ENCODE peak calls at places on chromosome 17, in seven cellular contexts. L is A549, T is suprapubic skin, V is stomach, K is tibial nerve, D is transverse colon, U is K562. S is an unnamed sample.

GRCh38 chr17:80625627-80626026 is 81.0 kb downstream of the RPTOR start:
- DNase-seq in L (no peak), T (no peak), V (no peak), K (no peak), D (no peak), U (no peak), S (no peak)

GRCh38 chr17:63325885-63326284 is 120.2 kb downstream of the CYB561 start:
- DNase-seq in L (no peak), T (no peak), V (no peak), K (no peak), D (no peak), U (no peak), S (no peak)

GRCh38 chr17:60699090-60699489 is 21.4 kb downstream of the BCAS3 start:
- DNase-seq in L (no peak), T (no peak), V (no peak), K (no peak), D (no peak), U (no peak), S (no peak)

GRCh38 chr17:4249452-4250029 is 14.2 kb downstream of the ANKFY1 start:
- DNase-seq in L (peak), T (no peak), V (no peak), K (no peak), D (no peak), U (peak), S (no peak)

GRCh38 chr17:8459109-8459508 is 23.4 kb downstream of the NDEL1 start:
- DNase-seq in L (no peak), T (no peak), V (no peak), K (no peak), D (no peak), U (no peak), S (no peak)

GRCh38 chr17:2421315-2422147 is 20.7 kb upstream of the MNT start:
- DNase-seq in L (peak), T (no peak), V (no peak), K (no peak), D (no peak), U (no peak), S (peak)

GRCh38 chr17:9299695-9300094 is 275.9 kb downstream of the STX8 start:
- DNase-seq in L (no peak), T (no peak), V (no peak), K (no peak), D (no peak), U (no peak), S (no peak)

GRCh38 chr17:70622382-70623260 is 453.3 kb downstream of the KCNJ2 start:
- DNase-seq in L (peak), T (no peak), V (peak), K (no peak), D (peak), U (no peak), S (no peak)

GRCh38 chr17:49787932-49788442 is 494 bp upstream of the KAT7 start:
- DNase-seq in L (no peak), T (no peak), V (no peak), K (no peak), D (peak), U (no peak), S (no peak)

GRCh38 chr17:10061131-10061581 is 137.2 kb downstream of the GAS7 start:
- DNase-seq in L (no peak), T (peak), V (no peak), K (no peak), D (no peak), U (no peak), S (no peak)

GRCh38 chr17:79850571-79851460 is 11.6 kb upstream of the CBX4 start:
- DNase-seq in L (peak), T (no peak), V (no peak), K (no peak), D (no peak), U (peak), S (no peak)

GRCh38 chr17:75932852-75933251 is 8.0 kb downstream of the FBF1 start:
- DNase-seq in L (no peak), T (no peak), V (no peak), K (no peak), D (no peak), U (no peak), S (no peak)

GRCh38 chr17:63479495-63480184 is 2.8 kb downstream of the ACE start:
- DNase-seq in L (no peak), T (no peak), V (no peak), K (no peak), D (no peak), U (no peak), S (no peak)

GRCh38 chr17:34243732-34244299 is 11.3 kb upstream of the CCL2 start:
- DNase-seq in L (no peak), T (no peak), V (no peak), K (no peak), D (no peak), U (no peak), S (no peak)

GRCh38 chr17:75459590-75460267 is 3.3 kb downstream of the TMEM94 start:
- DNase-seq in L (no peak), T (no peak), V (peak), K (no peak), D (peak), U (no peak), S (no peak)

GRCh38 chr17:63988741-63989621 is 9.2 kb upstream of the PRR29 start:
- DNase-seq in L (no peak), T (no peak), V (no peak), K (no peak), D (no peak), U (no peak), S (peak)

GRCh38 chr17:65401581-65401980 is 159.9 kb downstream of the AXIN2 start:
- DNase-seq in L (no peak), T (no peak), V (no peak), K (no peak), D (no peak), U (no peak), S (no peak)

GRCh38 chr17:80397686-80398085 is 17.3 kb upstream of the ENDOV start:
- DNase-seq in L (no peak), T (no peak), V (no peak), K (no peak), D (no peak), U (no peak), S (no peak)

GRCh38 chr17:16936536-16937310 is 35.2 kb downstream of the TNFRSF13B start:
- DNase-seq in L (no peak), T (peak), V (peak), K (no peak), D (peak), U (no peak), S (no peak)

GRCh38 chr17:48472485-48473281 is 42.7 kb upstream of the SKAP1 start:
- DNase-seq in L (peak), T (no peak), V (no peak), K (no peak), D (no peak), U (no peak), S (no peak)

GRCh38 chr17:75404223-75404738 is 1.2 kb downstream of the GRB2 start:
- DNase-seq in L (peak), T (no peak), V (peak), K (peak), D (peak), U (peak), S (peak)

DNA sequence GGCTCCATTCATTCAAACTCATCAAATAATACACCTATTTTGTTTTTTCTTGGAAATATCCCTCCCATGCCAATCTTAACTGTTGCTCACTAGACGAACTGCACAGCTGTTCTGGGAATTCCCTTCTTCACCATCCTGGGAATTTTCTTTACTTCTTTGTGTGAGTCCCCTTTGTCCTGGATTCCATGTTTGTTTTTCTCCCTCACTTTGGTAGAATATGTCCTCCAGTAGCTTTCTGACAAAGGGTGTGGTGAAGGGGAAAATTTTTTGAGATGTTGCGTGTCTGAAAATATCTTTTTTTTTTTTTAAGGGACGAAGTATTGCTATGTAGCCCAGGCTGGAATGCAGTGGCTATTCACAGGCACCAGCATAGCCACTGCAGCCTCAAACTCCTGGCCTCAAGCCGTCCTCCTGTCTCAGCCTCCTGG is 17.2 kb upstream of the UTP6 start:
- DNase-seq in L (peak), T (no peak), V (no peak), K (no peak), D (no peak), U (no peak), S (no peak)
- TF ChIP-seq POLR2A in L (no peak), T (no peak), V (no peak), K (no peak), D (no peak), U (no peak), S (no peak)

GRCh38 chr17:7251330-7252175 is at the start of gene CTDNEP1:
- DNase-seq in L (peak), T (peak), V (peak), K (peak), D (peak), U (peak), S (peak)

GRCh38 chr17:7250655-7251329 is 742 bp downstream of the CTDNEP1 start:
- DNase-seq in L (no peak), T (no peak), V (no peak), K (no peak), D (peak), U (no peak), S (peak)

GRCh38 chr17:7253082-7253481 is 1.1 kb downstream of the ELP5 start:
- DNase-seq in L (no peak), T (no peak), V (no peak), K (no peak), D (no peak), U (no peak), S (no peak)

GRCh38 chr17:7254511-7254910 is 2.5 kb downstream of the ELP5 start:
- DNase-seq in L (no peak), T (no peak), V (no peak), K (no peak), D (no peak), U (no peak), S (no peak)

DNA sequence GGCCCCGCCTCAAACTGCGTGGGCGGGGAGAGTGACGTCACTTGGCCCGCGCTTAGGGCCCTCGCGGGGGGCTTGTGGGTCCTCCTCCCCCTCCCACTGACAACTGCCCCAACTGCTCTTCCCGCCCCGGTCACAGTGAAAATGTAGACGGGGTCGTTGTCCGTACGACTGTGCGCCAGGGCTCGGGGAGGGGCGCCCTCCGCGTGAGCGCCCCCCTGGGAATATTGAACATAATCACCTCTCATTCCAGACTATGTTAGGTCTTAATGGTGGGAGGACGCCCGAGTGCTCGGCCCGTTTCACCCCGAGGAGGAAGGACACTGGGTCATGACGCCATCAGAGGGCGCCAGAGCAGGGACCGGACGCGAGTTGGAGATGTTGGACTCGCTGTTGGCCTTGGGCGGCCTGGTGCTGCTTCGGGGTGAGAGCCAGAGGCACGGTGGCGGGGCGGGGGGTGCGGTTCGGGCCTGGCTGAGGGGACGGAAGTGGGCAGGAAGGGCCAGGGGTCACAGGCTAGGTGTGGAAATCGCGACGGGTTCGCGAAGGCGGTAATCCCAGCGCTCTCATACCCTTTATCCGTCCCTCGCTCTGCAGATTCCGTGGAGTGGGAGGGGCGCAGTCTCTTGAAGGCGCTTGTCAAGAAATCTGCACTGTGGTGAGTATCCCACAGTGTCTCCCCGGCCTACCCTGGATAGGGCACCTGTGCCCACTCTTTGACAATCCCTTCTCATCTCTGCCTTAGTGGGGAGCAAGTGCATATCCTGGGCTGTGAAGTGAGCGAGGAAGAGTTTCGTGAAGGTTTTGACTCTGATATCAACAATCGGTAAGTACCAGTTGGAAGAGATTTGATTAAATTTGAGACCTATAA is at the start of gene ELP5:
- DNase-seq in L (peak), T (peak), V (peak), K (peak), D (peak), U (peak), S (peak)
- TF ChIP-seq EP300 in L (no peak), T (no peak), V (no peak), K (peak), D (no peak), U (peak), S (no peak)

GRCh38 chr17:841313-841712 is 59.2 kb downstream of the MRM3 start:
- DNase-seq in L (no peak), T (no peak), V (no peak), K (no peak), D (no peak), U (no peak), S (no peak)
- TF ChIP-seq POLR2A in L (no peak), T (no peak), V (no peak), K (no peak), D (no peak), U (no peak), S (no peak)

GRCh38 chr17:28151001-28151400 is 108.5 kb downstream of the NLK start:
- DNase-seq in L (no peak), T (no peak), V (no peak), K (no peak), D (no peak), U (no peak), S (no peak)
- TF ChIP-seq EP300 in L (no peak), T (no peak), V (no peak), K (no peak), D (no peak), U (no peak), S (no peak)

DNA sequence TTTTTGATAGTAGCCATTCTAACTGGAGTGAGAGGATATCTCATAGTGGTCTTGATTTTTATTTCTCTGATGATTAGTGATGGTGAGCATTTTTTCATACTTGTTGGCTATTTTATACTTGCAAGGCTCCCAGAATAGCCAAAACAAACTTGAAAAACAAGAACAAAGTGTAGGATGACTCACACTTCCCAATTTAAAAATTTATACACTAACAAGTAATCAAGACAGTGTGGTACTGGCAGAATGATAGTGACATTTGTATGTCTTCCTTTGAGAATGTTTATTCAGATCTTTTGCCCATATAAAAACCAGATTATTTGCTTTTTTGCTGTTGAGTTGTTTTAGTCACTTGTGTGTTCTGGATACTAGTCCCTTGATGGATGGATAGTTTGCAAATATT is 17.8 kb downstream of the SPECC1 start:
- DNase-seq in L (no peak), T (no peak), V (no peak), K (no peak), D (no peak), U (no peak), S (no peak)
- TF ChIP-seq POLR2A in L (no peak), T (no peak), V (no peak), K (no peak), D (no peak), U (no peak), S (no peak)

GRCh38 chr17:56834380-56835258 is 668 bp downstream of the DGKE start:
- DNase-seq in L (peak), T (peak), V (peak), K (no peak), D (peak), U (peak), S (peak)
- TF ChIP-seq EP300 in L (no peak), T (no peak), V (no peak), K (no peak), D (no peak), U (no peak), S (no peak)

GRCh38 chr17:77372444-77373297 is 231.9 kb downstream of the SEC14L1 start:
- DNase-seq in L (no peak), T (no peak), V (peak), K (peak), D (peak), U (peak), S (peak)

GRCh38 chr17:77371888-77372443 is 231.2 kb downstream of the SEC14L1 start:
- DNase-seq in L (no peak), T (no peak), V (no peak), K (no peak), D (no peak), U (no peak), S (no peak)

GRCh38 chr17:77374170-77374936 is 233.6 kb downstream of the SEC14L1 start:
- DNase-seq in L (no peak), T (peak), V (peak), K (peak), D (peak), U (peak), S (peak)

GRCh38 chr17:77375108-77375507 is 234.3 kb downstream of the SEC14L1 start:
- DNase-seq in L (no peak), T (no peak), V (peak), K (no peak), D (no peak), U (no peak), S (no peak)

GRCh38 chr17:77373298-77374169 is 232.8 kb downstream of the SEC14L1 start:
- DNase-seq in L (no peak), T (no peak), V (peak), K (no peak), D (peak), U (no peak), S (peak)
- TF ChIP-seq POLR2A in L (no peak), T (no peak), V (no peak), K (no peak), D (no peak), U (no peak), S (peak)

DNA sequence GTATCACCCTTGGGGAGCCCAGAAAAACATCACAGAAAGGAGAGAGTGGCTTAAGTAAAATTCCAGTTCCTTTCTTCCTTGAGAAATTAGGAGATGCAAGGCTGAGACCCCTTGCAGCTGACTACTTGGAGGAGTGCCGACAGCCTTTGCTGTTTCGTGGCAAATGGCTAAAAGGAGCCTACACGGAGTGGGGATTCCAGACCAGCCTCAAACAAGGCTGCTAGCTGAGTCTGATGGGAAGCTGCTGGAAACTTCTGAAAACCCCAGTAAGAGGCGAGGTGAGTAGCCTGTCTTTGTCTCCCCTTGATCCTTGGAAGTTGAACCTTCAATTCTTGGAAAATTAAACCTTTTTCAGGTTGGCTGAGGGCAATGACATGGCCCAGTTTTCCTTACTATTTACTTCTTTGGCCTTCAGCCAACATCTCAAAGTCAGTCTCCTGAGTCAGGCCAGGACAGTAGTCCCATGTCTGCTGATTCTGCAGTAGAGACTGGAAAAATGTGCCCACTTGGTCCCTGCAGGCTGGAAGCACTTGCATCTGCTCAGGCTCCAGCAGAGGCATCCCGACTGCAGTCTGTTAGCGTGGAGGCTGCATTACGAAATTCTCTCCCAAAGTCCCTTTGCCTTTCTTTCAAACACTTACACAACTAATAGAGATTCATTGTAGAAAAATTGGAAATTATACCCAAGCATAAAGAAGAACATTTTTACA is 23.4 kb downstream of the SMIM36 start:
- DNase-seq in L (peak), T (no peak), V (no peak), K (no peak), D (no peak), U (no peak), S (no peak)
- TF ChIP-seq EP300 in L (no peak), T (no peak), V (no peak), K (no peak), D (no peak), U (no peak), S (no peak)

GRCh38 chr17:245020-245419 is 63.6 kb upstream of the DOC2B start:
- DNase-seq in L (no peak), T (peak), V (no peak), K (no peak), D (peak), U (no peak), S (no peak)
- TF ChIP-seq POLR2A in L (no peak), T (no peak), V (no peak), K (no peak), D (no peak), U (no peak), S (no peak)

GRCh38 chr17:36732351-36732750 is 131.0 kb downstream of the MRM1 start:
- DNase-seq in L (no peak), T (no peak), V (no peak), K (no peak), D (no peak), U (no peak), S (no peak)

GRCh38 chr17:36730095-36730808 is 128.9 kb downstream of the MRM1 start:
- DNase-seq in L (no peak), T (no peak), V (no peak), K (no peak), D (no peak), U (no peak), S (no peak)

GRCh38 chr17:36728030-36728991 is 126.9 kb downstream of the MRM1 start:
- DNase-seq in L (no peak), T (no peak), V (no peak), K (no peak), D (no peak), U (peak), S (no peak)

GRCh38 chr17:36731806-36732205 is 130.4 kb downstream of the MRM1 start:
- DNase-seq in L (no peak), T (no peak), V (no peak), K (no peak), D (no peak), U (no peak), S (no peak)

DNA sequence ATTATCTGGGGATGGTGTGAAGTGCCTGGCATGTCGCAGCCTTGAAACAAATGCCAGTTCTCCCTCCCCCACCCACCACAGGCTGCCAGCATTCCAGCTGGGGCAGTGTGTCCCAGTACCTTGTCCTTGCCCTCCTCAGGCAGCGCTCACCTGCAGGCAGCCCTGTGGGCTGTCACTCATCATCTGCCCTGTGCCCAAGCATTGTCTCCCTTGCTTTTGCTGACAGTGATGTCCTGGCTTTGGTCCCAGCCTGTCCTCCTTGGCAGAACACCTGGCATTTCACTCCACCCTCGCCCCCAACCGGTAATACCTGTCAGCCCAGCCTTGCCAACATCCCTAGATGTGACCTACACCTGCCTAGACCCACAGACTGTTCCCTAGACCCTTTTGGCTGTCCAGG is 129.7 kb downstream of the MRM1 start:
- DNase-seq in L (no peak), T (no peak), V (no peak), K (no peak), D (peak), U (no peak), S (no peak)
- TF ChIP-seq EP300 in L (no peak), T (no peak), V (no peak), K (no peak), D (no peak), U (no peak), S (no peak)

S was measured in ovary.